ENCODE peak calls at places on chromosomes 13 and 19, in ten cellular contexts. Z, T, G, C, P, D, O, F, K and N are unnamed samples.
A peak's percentile ranks its signal among the peaks of the same experiment; 100 is the strongest.

GRCh38 chr13:50125306-50125555 is 110.0 kb downstream of the KCNRG start:
- DNase-seq in Z (no peak), T (no peak), G (no peak), C (no peak), P (no peak), D (no peak), O (no peak), F (no peak), K (no peak), N (no peak)

GRCh38 chr13:79194272-79194671 is 211.8 kb downstream of the RBM26 start:
- DNase-seq in Z (no peak), T (no peak), G (no peak), C (no peak), P (no peak), D (peak; percentile 8), O (no peak), F (peak; percentile 18), K (no peak), N (peak; percentile 2)

GRCh38 chr19:56142087-56142787 is 1.1 kb downstream of the ZNF444 start:
- DNase-seq in Z (peak; percentile 3), T (no peak), G (no peak), C (no peak), P (peak; percentile 92), D (peak; percentile 64), O (no peak), F (no peak), K (peak; percentile 62), N (no peak)

GRCh38 chr13:44759723-44760360 is 183.7 kb upstream of the TSC22D1 start:
- DNase-seq in Z (peak; percentile 61), T (peak; percentile 19), G (no peak), C (no peak), P (peak; percentile 88), D (no peak), O (no peak), F (no peak), K (peak; percentile 46), N (no peak)

GRCh38 chr13:93248627-93249047 is 22.0 kb downstream of the GPC6 start:
- DNase-seq in Z (no peak), T (no peak), G (no peak), C (no peak), P (peak; percentile 85), D (no peak), O (peak; percentile 83), F (no peak), K (no peak), N (no peak)

GRCh38 chr13:102643656-102644055 is 46.9 kb downstream of the TPP2 start:
- DNase-seq in Z (peak; percentile 3), T (no peak), G (no peak), C (no peak), P (no peak), D (no peak), O (no peak), F (no peak), K (no peak), N (no peak)

GRCh38 chr19:43747557-43748204 is 7.1 kb downstream of the SMG9 start:
- DNase-seq in Z (no peak), T (no peak), G (no peak), C (no peak), P (no peak), D (no peak), O (no peak), F (no peak), K (no peak), N (peak; percentile 8)

GRCh38 chr19:14006766-14007562 is 844 bp upstream of the RFX1 start:
- DNase-seq in Z (no peak), T (peak; percentile 87), G (peak; percentile 86), C (no peak), P (peak; percentile 87), D (no peak), O (peak; percentile 96), F (no peak), K (no peak), N (no peak)

GRCh38 chr13:106063591-106064308 is 471.7 kb downstream of the EFNB2 start:
- DNase-seq in Z (peak; percentile 69), T (no peak), G (no peak), C (no peak), P (no peak), D (no peak), O (no peak), F (no peak), K (no peak), N (no peak)

GRCh38 chr19:1177322-1178114 is 3.5 kb upstream of the SBNO2 start:
- DNase-seq in Z (peak; percentile 98), T (no peak), G (no peak), C (peak; percentile 81), P (no peak), D (no peak), O (peak; percentile 54), F (no peak), K (no peak), N (no peak)

GRCh38 chr13:25227690-25228089 is 55.6 kb upstream of the AMER2 start:
- DNase-seq in Z (no peak), T (no peak), G (no peak), C (no peak), P (no peak), D (no peak), O (no peak), F (no peak), K (no peak), N (no peak)

GRCh38 chr19:10325732-10326131 is 7.6 kb downstream of the RAVER1 start:
- DNase-seq in Z (no peak), T (no peak), G (no peak), C (no peak), P (no peak), D (no peak), O (no peak), F (no peak), K (no peak), N (no peak)

GRCh38 chr13:114136576-114136975 is 4.2 kb upstream of the RASA3 start:
- DNase-seq in Z (no peak), T (no peak), G (no peak), C (peak; percentile 40), P (no peak), D (no peak), O (no peak), F (no peak), K (no peak), N (no peak)

GRCh38 chr19:16326401-16327130 is 1.9 kb downstream of the KLF2 start:
- DNase-seq in Z (no peak), T (no peak), G (peak; percentile 44), C (no peak), P (no peak), D (peak; percentile 55), O (peak; percentile 74), F (peak; percentile 50), K (no peak), N (peak; percentile 31)
- H3K4me1 ChIP-seq in Z (peaks cover 4% of the 10 kb centered on the region), T (peaks cover 56% of the 10 kb centered on the region), G (peaks cover 61% of the 10 kb centered on the region), C (peaks cover 39% of the 10 kb centered on the region), P (peaks cover 18% of the 10 kb centered on the region), D (peaks cover 11% of the 10 kb centered on the region), O (no peaks in the 10 kb centered on the region), F (peaks cover 50% of the 10 kb centered on the region), K (no peaks in the 10 kb centered on the region), N (peaks cover 25% of the 10 kb centered on the region)

DNA sequence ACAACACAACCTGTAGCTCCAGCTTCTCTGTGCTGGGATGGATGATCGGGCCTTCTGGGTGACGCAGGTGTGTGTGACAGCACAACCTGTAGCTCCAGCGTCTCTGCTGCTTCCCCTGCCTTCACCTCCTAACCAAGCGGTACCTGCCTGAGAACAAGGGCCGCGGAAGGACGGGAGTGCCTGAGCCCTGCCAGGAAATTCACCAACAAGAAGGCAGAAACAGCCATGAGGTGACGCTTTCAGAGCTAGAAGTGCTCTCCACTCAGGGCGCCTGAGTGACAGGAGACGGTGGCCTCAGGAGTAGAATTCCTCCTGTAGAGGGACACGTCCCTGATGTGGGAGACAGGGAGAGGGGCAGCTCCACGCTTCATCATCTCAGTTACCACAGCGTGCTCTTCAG is 17.4 kb downstream of the ZNF331 start:
- DNase-seq in Z (no peak), T (no peak), G (no peak), C (no peak), P (peak; percentile 8), D (no peak), O (no peak), F (no peak), K (no peak), N (no peak)
- H3K4me3 ChIP-seq in Z (peak overlapping the region; percentile 20), T (peak overlapping the region; percentile 74), G (peak overlapping the region; percentile 52), C (no peak overlapping the region), P (no peak overlapping the region), D (no peak overlapping the region), O (no peak overlapping the region), F (peak overlapping the region; percentile 61), K (peak overlapping the region; percentile 59), N (peak overlapping the region; percentile 55)

GRCh38 chr19:3336351-3336679 is 30.1 kb upstream of the NFIC start:
- DNase-seq in Z (no peak), T (no peak), G (no peak), C (no peak), P (no peak), D (no peak), O (no peak), F (no peak), K (no peak), N (no peak)

GRCh38 chr19:3336680-3337523 is 29.5 kb upstream of the NFIC start:
- DNase-seq in Z (no peak), T (peak; percentile 90), G (peak; percentile 85), C (peak; percentile 99), P (peak; percentile 99), D (peak; percentile 94), O (no peak), F (no peak), K (peak; percentile 97), N (no peak)

GRCh38 chr19:3340340-3340739 is 26.0 kb upstream of the NFIC start:
- DNase-seq in Z (no peak), T (no peak), G (no peak), C (no peak), P (no peak), D (no peak), O (no peak), F (no peak), K (no peak), N (no peak)

GRCh38 chr19:3335431-3336350 is 30.7 kb upstream of the NFIC start:
- DNase-seq in Z (no peak), T (peak; percentile 66), G (peak; percentile 52), C (peak; percentile 93), P (peak; percentile 86), D (peak; percentile 74), O (no peak), F (no peak), K (no peak), N (no peak)

DNA sequence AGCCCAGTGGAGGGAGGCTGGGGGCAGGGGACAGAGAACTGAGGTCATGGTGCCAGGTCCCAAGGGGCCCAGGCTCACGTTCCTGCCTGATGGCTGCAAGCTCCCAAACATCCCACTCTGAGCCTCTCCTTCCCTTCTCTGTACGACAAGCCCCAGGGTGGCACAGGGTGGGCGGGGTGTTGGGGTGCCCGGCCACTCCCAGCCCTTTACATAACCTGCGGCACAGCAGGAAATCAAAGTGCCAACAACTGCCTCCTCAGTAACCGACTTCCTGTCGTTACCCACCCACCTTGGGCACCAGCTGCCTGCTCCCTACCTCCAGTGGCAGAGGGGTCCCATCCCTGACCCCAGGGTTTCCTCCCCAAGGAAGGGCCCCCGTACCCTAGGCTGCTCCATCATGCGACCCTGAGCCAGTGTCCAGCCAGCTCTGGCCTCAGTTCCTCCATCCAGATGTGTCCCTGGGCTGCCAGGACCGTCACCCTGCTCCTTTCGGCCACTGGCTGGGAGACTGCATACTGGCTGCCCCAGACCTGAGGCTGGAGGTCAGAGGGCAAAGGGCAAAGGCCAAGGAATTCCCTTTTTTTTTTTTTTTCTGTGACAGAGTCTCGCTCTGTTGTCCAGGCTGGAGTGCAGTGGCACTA is 27.7 kb upstream of the NFIC start:
- DNase-seq in Z (no peak), T (peak; percentile 32), G (no peak), C (peak; percentile 77), P (peak; percentile 88), D (peak; percentile 89), O (no peak), F (peak; percentile 66), K (peak; percentile 77), N (peak; percentile 43)
- H3K4me1 ChIP-seq in Z (peaks cover 23% of the 10 kb centered on the region), T (peaks cover 55% of the 10 kb centered on the region), G (peaks cover 44% of the 10 kb centered on the region), C (peaks cover 63% of the 10 kb centered on the region), P (peaks cover 67% of the 10 kb centered on the region), D (peaks cover 56% of the 10 kb centered on the region), O (no peaks in the 10 kb centered on the region), F (peaks cover 12% of the 10 kb centered on the region), K (peaks cover 32% of the 10 kb centered on the region), N (peaks cover 6% of the 10 kb centered on the region)

GRCh38 chr13:30908416-30908980 is 2.4 kb downstream of the MEDAG start:
- DNase-seq in Z (no peak), T (peak; percentile 47), G (peak; percentile 68), C (no peak), P (no peak), D (no peak), O (no peak), F (no peak), K (no peak), N (no peak)
- H3K4me3 ChIP-seq in Z (no peak overlapping the region), T (peak overlapping the region; percentile 71), G (peak overlapping the region; percentile 56), C (no peak overlapping the region), P (no peak overlapping the region), D (no peak overlapping the region), O (no peak overlapping the region), F (no peak overlapping the region), K (peak overlapping the region; percentile 53), N (no peak overlapping the region)